ENCODE peak calls at places on chromosomes 12 and 14, in nine cellular contexts. V, H, P, C, S, F, Q, W and M are unnamed samples.
A peak's percentile ranks its signal among the peaks of the same experiment; 100 is the strongest.

GRCh38 chr14:104157303-104157928 is 19.0 kb downstream of the KIF26A start:
- DNase-seq in P (no peak), C (no peak), H (no peak), W (no peak), F (no peak), S (no peak), Q (no peak), V (no peak), M (no peak)

GRCh38 chr14:38078393-38078792 is 129.3 kb upstream of the SSTR1 start:
- DNase-seq in V (peak; percentile 21), S (no peak), P (no peak), C (no peak), F (no peak), H (no peak), Q (no peak), W (no peak), M (no peak)

GRCh38 chr12:51488281-51488680 is 63.6 kb downstream of the SLC4A8 start:
- DNase-seq in H (no peak), F (no peak), V (no peak), S (peak; percentile 34), C (no peak), P (no peak), W (peak; percentile 19), Q (no peak), M (no peak)

GRCh38 chr14:67962215-67962644 is 142.7 kb downstream of the RAD51B start:
- DNase-seq in S (no peak), V (no peak), F (no peak), Q (no peak), C (no peak), P (no peak), W (no peak), H (no peak), M (no peak)

GRCh38 chr14:99040711-99041110 is 231.3 kb downstream of the BCL11B start:
- DNase-seq in H (no peak), W (no peak), V (no peak), Q (no peak), C (no peak), P (no peak), F (no peak), S (no peak), M (no peak)

GRCh38 chr12:2944401-2945047 is 14.7 kb upstream of the TEAD4 start:
- DNase-seq in S (no peak), H (peak; percentile 79), P (peak; percentile 66), C (peak; percentile 38), V (no peak), Q (peak; percentile 76), F (peak; percentile 64), W (peak; percentile 19), M (peak; percentile 45)

GRCh38 chr12:84910549-84911241 is 1.9 kb downstream of the SLC6A15 start:
- DNase-seq in P (no peak), F (no peak), S (peak; percentile 36), W (no peak), V (no peak), C (no peak), H (no peak), Q (peak; percentile 62), M (no peak)

GRCh38 chr12:64826234-64826633 is 1.8 kb downstream of the TBC1D30 start:
- DNase-seq in V (no peak), W (peak; percentile 45), F (peak; percentile 90), Q (peak; percentile 74), S (peak; percentile 59), P (no peak), H (peak; percentile 79), C (peak; percentile 44), M (peak; percentile 46)

GRCh38 chr12:131051155-131051473 is 97.4 kb downstream of the ADGRD1 start:
- DNase-seq in S (no peak), W (no peak), F (no peak), C (no peak), H (no peak), V (no peak), P (no peak), Q (peak; percentile 22), M (no peak)

GRCh38 chr14:33737446-33737845 is 213.4 kb downstream of the EGLN3 start:
- DNase-seq in V (no peak), Q (no peak), P (no peak), C (no peak), F (no peak), H (no peak), W (no peak), S (peak; percentile 95), M (no peak)

GRCh38 chr14:50955373-50956043 is 11.2 kb upstream of the PYGL start:
- DNase-seq in W (peak; percentile 96), P (peak; percentile 85), C (peak; percentile 37), H (no peak), S (peak; percentile 97), F (peak; percentile 20), Q (peak; percentile 75), V (peak; percentile 80), M (peak; percentile 80)

GRCh38 chr14:101037021-101037817 is 133.7 kb upstream of the RTL1 start:
- DNase-seq in V (peak; percentile 7), C (no peak), S (no peak), F (no peak), P (peak; percentile 44), W (no peak), H (peak; percentile 22), Q (peak; percentile 45), M (peak; percentile 6)

GRCh38 chr14:72745546-72745945 is 148.4 kb downstream of the DPF3 start:
- DNase-seq in P (no peak), C (no peak), F (no peak), S (peak; percentile 91), Q (no peak), W (peak; percentile 89), H (no peak), V (no peak), M (no peak)

GRCh38 chr12:106584104-106585064 is 1.6 kb downstream of the RFX4 start:
- DNase-seq in F (peak; percentile 63), S (no peak), H (no peak), V (no peak), W (no peak), P (no peak), C (no peak), Q (no peak), M (no peak)

GRCh38 chr12:14904854-14905253 is 19.2 kb upstream of the MGP start:
- DNase-seq in H (no peak), Q (no peak), P (no peak), C (no peak), W (no peak), V (no peak), S (no peak), F (no peak), M (no peak)

GRCh38 chr14:22520235-22520634 is 68.8 kb downstream of the DAD1 start:
- DNase-seq in H (no peak), Q (no peak), V (no peak), C (no peak), P (no peak), W (peak; percentile 83), F (no peak), S (peak; percentile 91), M (no peak)

GRCh38 chr12:107359382-107359781 is 266.0 kb upstream of the CRY1 start:
- DNase-seq in C (no peak), P (no peak), H (no peak), S (peak; percentile 74), F (no peak), Q (no peak), V (no peak), W (peak; percentile 77), M (no peak)

GRCh38 chr14:33934043-33934750 is 16.7 kb downstream of the EGLN3 start:
- DNase-seq in F (no peak), W (no peak), C (no peak), H (no peak), P (no peak), V (no peak), S (no peak), Q (no peak), M (no peak)

GRCh38 chr12:58326534-58326933 is 385.2 kb downstream of the ATP23 start:
- DNase-seq in P (no peak), S (no peak), W (no peak), H (no peak), Q (no peak), F (no peak), V (no peak), C (no peak), M (no peak)

GRCh38 chr12:93319523-93320045 is 58.1 kb upstream of the NUDT4 start:
- DNase-seq in S (no peak), P (no peak), Q (no peak), V (no peak), C (no peak), F (no peak), W (no peak), H (no peak), M (no peak)

GRCh38 chr12:125097427-125097826 is 32.2 kb downstream of the AACS start:
- DNase-seq in W (no peak), S (no peak), F (no peak), V (no peak), H (no peak), C (no peak), Q (no peak), P (no peak), M (no peak)

GRCh38 chr12:21826549-21826940 is 52.0 kb upstream of the KCNJ8 start:
- DNase-seq in F (no peak), C (no peak), W (no peak), P (no peak), H (no peak), S (no peak), Q (no peak), V (no peak), M (no peak)
- H3K27ac ChIP-seq in F (no peak overlapping the region), C (no peak overlapping the region), W (no peak overlapping the region), P (peak overlapping the region; percentile 78), H (peak overlapping the region; percentile 30), S (no peak overlapping the region), Q (no peak overlapping the region), V (no peak overlapping the region), M (no peak overlapping the region)

GRCh38 chr12:130031571-130032189 is 127.9 kb upstream of the TMEM132D start:
- DNase-seq in P (no peak), F (peak; percentile 72), C (peak; percentile 40), Q (no peak), H (peak; percentile 46), V (peak; percentile 41), S (no peak), W (no peak), M (peak; percentile 39)
- H3K27me3 ChIP-seq in P (no peaks in the 10 kb centered on the region), F (peaks cover 88% of the 10 kb centered on the region), C (peaks cover 53% of the 10 kb centered on the region), Q (peaks cover 37% of the 10 kb centered on the region), H (no peaks in the 10 kb centered on the region), V (peaks cover 24% of the 10 kb centered on the region), S (no peaks in the 10 kb centered on the region), W (no peaks in the 10 kb centered on the region), M (peaks cover 2% of the 10 kb centered on the region)

GRCh38 chr12:43675048-43675904 is 83.3 kb downstream of the PUS7L start:
- DNase-seq in F (no peak), W (no peak), H (no peak), P (no peak), V (no peak), S (peak; percentile 7), Q (no peak), C (no peak), M (no peak)

DNA sequence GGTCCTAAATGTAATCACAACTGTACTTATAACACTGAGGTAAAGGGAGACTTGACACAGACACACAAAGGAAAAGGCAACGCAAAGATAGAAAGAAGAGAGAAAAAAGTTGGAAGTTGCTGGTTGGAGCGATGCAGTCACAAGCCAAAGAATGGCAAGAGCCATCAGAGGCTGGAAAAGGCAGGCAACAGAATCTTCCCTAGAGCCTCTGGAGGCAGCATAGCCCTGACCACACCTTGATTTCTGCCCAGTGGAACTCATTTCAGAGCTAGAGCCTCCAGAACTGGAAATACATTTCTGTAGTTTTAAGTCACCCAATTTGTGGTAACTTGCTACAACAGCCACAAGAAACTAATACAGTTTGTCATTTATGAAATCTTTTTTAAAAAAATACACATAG is 89.2 kb downstream of the PUS7L start:
- DNase-seq in W (no peak), V (no peak), Q (no peak), S (no peak), H (no peak), F (no peak), P (no peak), C (no peak), M (no peak)
- TF ChIP-seq CTCF in W (no peak), V (no peak), Q (no peak), S (no peak), H (no peak), F (no peak), P (no peak), C (no peak), M (no peak)

GRCh38 chr14:89015016-89015415 is 190.6 kb downstream of the TTC8 start:
- DNase-seq in H (no peak), Q (no peak), F (no peak), P (no peak), S (no peak), W (no peak), C (no peak), V (no peak), M (no peak)
- H3K27ac ChIP-seq in H (no peak overlapping the region), Q (no peak overlapping the region), F (no peak overlapping the region), P (no peak overlapping the region), S (no peak overlapping the region), W (no peak overlapping the region), C (no peak overlapping the region), V (no peak overlapping the region), M (no peak overlapping the region)